ENCODE peak calls at places on chromosomes 16 and 17, in seven cellular contexts. L, F, M, A, T, P and X are unnamed samples. For H3K4me1, the result is how much of the 10 kb centered on the place peaks cover.

GRCh38 chr17:19322861-19323260 is 39.7 kb downstream of the B9D1 start:
- DNase-seq in L (no peak), F (no peak), M (no peak), A (peak), T (no peak), P (no peak), X (no peak)

GRCh38 chr17:28827672-28828071 is 14.9 kb downstream of the FAM222B start:
- DNase-seq in L (no peak), F (no peak), M (no peak), A (no peak), T (no peak), P (no peak), X (no peak)

GRCh38 chr17:71142333-71142732 is 973.0 kb downstream of the KCNJ2 start:
- DNase-seq in L (no peak), F (no peak), M (no peak), A (no peak), T (no peak), P (no peak), X (no peak)

GRCh38 chr17:13749566-13750235 is 148.0 kb upstream of the HS3ST3A1 start:
- DNase-seq in L (no peak), F (no peak), M (no peak), A (no peak), T (no peak), P (no peak), X (no peak)

GRCh38 chr17:39674702-39675389 is 6.6 kb downstream of the PNMT start:
- DNase-seq in L (no peak), F (peak), M (no peak), A (peak), T (no peak), P (no peak), X (no peak)

GRCh38 chr17:49966767-49967166 is 2.2 kb upstream of the DLX4 start:
- DNase-seq in L (no peak), F (no peak), M (no peak), A (no peak), T (no peak), P (no peak), X (no peak)

GRCh38 chr17:69607162-69607834 is 192.8 kb downstream of the MAP2K6 start:
- DNase-seq in L (peak), F (peak), M (peak), A (peak), T (peak), P (no peak), X (no peak)

GRCh38 chr17:63426041-63426916 is 19.8 kb downstream of the CYB561 start:
- DNase-seq in L (no peak), F (peak), M (no peak), A (peak), T (no peak), P (no peak), X (no peak)

GRCh38 chr17:72120878-72121163 is at the start of gene SOX9:
- DNase-seq in L (peak), F (peak), M (peak), A (no peak), T (peak), P (no peak), X (peak)

GRCh38 chr17:60445144-60445543 is 22.9 kb downstream of the CHCT1 start:
- DNase-seq in L (no peak), F (no peak), M (no peak), A (no peak), T (no peak), P (no peak), X (no peak)

GRCh38 chr16:89193576-89194293 is 6.6 kb downstream of the SLC22A31 start:
- DNase-seq in L (no peak), F (no peak), M (peak), A (peak), T (no peak), P (no peak), X (no peak)

GRCh38 chr16:31177136-31177535 is 2.8 kb upstream of the FUS start:
- DNase-seq in L (no peak), F (no peak), M (no peak), A (no peak), T (no peak), P (peak), X (no peak)

GRCh38 chr17:1012823-1013728 is 16.1 kb downstream of the TIMM22 start:
- DNase-seq in L (no peak), F (no peak), M (no peak), A (no peak), T (no peak), P (no peak), X (no peak)

GRCh38 chr17:80260791-80261158 is at the start of gene RNF213:
- DNase-seq in L (peak), F (peak), M (peak), A (peak), T (no peak), P (peak), X (no peak)

GRCh38 chr17:76893623-76894358 is 25.6 kb downstream of the MGAT5B start:
- DNase-seq in L (no peak), F (no peak), M (no peak), A (no peak), T (no peak), P (no peak), X (no peak)

DNA sequence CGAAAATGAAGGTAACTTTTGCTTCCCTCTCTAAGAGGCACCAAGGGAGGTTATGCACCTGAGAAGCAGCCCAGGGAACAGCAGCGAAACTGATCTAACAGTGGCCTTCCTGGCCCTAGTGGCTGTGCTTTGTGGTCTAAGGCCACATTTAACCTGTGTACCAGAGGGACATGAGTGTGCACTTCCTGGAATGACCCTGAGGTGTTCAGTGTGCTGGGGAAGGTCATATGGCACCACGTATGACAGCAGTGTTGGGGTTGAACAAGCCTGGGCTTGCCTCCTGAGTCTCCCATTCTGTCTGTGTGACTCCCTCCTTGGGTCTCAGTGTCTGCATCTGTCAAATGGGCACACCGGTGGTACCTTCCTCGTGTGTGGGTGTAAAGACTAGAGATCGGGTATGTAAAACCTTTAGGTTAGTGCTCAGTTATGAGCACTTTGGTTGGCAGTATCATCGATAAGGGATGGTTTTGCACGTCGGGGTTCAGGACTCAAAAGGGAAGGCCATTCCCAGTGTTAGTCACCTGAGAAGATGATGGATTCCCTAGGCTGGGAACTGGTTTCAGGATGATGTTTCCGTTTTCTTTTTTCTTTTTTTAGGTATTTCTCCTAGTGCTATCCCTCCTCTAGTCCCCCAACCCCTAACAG is 31.9 kb downstream of the PLCG2 start:
- DNase-seq in L (no peak), F (no peak), M (no peak), A (no peak), T (no peak), P (no peak), X (no peak)
- H3K4me1 ChIP-seq in L (under half), F (under half), M (under half), A (under half), T (under half), P (under half), X (under half)

DNA sequence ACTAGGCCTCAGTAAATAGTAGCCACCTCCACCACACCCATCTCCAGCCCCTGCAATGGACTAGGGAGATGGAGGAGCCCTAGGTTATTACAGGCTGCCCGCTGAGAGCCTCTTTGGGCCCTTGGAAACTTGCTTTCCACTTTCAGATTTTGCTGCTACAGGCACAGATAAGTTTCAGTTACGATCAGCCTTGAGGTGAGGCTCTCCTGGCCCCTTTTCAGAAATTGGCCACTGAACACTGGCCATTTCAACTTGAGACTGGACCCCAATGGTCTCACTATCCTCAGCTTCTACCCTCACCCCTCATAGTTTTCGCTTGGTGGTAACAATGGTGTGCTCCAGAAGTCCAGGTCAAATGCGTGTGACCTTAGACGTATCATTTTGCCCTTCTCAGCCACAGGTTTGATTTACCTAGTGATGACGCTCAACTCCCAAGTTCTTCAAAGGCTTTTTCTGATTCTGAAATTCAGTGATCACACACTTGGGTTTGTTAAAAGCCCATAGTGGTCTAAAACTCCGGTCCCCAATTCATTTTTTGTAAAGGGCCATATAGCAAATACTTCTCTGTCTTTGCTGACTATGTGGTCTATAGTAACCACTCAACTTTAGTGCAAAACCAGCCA is 1.0 kb downstream of the PMM2 start:
- DNase-seq in L (no peak), F (no peak), M (no peak), A (no peak), T (no peak), P (no peak), X (no peak)
- H3K27ac ChIP-seq in L (peak), F (peak), M (no peak), A (no peak), T (peak), P (peak), X (peak)

GRCh38 chr17:74971842-74972106 is 785 bp downstream of the HID1 start:
- DNase-seq in L (no peak), F (no peak), M (no peak), A (no peak), T (no peak), P (no peak), X (no peak)

GRCh38 chr17:74970395-74970794 is 2.2 kb downstream of the HID1 start:
- DNase-seq in L (no peak), F (no peak), M (no peak), A (no peak), T (no peak), P (no peak), X (no peak)

GRCh38 chr17:74972973-74973328 is 392 bp upstream of the HID1 start:
- DNase-seq in L (no peak), F (no peak), M (no peak), A (no peak), T (no peak), P (no peak), X (no peak)

GRCh38 chr17:74972107-74972972 is at the start of gene HID1:
- DNase-seq in L (peak), F (peak), M (peak), A (peak), T (no peak), P (peak), X (no peak)

GRCh38 chr17:74971069-74971841 is 1.3 kb downstream of the HID1 start:
- DNase-seq in L (no peak), F (no peak), M (no peak), A (no peak), T (no peak), P (no peak), X (no peak)
- H3K4me3 ChIP-seq in L (no peak), F (peak), M (peak), A (peak), T (peak), P (no peak), X (peak)

DNA sequence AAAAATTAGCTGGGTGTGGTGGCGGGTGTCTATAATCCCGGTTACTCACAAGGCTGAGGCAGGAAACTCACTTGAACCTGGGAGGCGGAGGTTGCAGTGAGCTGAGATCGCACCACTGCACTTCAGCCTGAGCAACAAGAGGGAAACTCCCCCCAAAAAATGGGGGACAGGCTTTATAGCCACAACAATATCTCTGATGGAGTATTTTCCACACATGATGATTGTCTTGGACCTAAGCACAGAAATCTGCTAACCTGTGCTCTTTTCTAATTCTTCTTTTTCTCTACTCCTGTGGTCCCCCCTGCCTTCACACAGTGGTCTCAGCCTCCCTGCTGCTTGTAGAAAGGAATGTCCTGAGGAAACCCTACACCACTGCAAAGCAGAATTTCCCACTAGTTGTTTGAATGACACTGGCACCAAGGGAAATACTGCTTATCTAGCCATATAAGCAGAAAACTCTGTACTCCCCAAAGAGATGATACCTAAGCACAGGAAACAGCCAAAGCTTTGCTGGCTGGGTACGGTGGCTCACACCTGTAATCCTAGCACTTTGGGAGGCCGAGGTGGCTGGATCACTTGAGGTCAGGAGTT is 117.6 kb downstream of the USP31 start:
- DNase-seq in L (no peak), F (no peak), M (peak), A (no peak), T (no peak), P (no peak), X (no peak)
- H3K4me1 ChIP-seq in L (under half), F (under half), M (under half), A (under half), T (under half), P (under half), X (under half)

DNA sequence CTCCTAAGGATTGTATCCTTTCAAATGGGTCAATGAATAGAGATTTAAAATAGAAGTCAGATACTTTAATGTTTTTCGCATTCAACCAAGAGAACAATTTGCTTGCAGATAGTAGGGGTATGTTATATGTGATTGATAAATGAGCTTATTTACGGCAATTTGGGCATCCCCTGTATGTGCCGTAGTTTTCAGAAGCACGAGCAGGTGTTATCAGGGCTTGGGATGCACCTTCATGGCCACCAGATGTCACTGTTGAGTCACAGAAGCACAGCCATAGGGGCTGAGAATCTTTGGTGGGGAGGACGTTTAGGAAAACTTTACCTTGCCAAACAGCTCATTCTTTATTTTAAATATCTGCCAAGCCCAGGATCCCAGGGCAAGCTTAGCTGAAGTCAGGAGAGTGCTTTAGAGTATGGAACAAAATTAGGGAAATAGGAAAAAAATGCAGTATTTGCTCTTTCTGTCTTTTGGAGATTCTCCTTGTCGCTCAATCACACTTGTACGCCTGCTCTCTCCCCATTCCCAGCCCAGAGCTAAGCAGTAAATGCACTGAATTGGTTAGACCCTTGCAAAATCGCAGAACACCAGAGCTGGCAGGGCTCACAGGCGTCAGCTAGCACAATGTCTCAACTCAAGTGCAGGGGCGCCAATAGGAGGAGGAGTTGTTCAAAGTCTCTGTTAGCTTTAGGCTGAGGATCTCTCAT is 93.6 kb upstream of the MPHOSPH6 start:
- DNase-seq in L (peak), F (peak), M (peak), A (no peak), T (no peak), P (peak), X (peak)
- H3K27ac ChIP-seq in L (no peak), F (no peak), M (no peak), A (no peak), T (no peak), P (no peak), X (no peak)

GRCh38 chr16:25834101-25834500 is 142.3 kb downstream of the HS3ST4 start:
- DNase-seq in L (no peak), F (no peak), M (no peak), A (no peak), T (no peak), P (no peak), X (no peak)

GRCh38 chr16:25841776-25842175 is 150.0 kb downstream of the HS3ST4 start:
- DNase-seq in L (no peak), F (no peak), M (no peak), A (no peak), T (no peak), P (no peak), X (no peak)

DNA sequence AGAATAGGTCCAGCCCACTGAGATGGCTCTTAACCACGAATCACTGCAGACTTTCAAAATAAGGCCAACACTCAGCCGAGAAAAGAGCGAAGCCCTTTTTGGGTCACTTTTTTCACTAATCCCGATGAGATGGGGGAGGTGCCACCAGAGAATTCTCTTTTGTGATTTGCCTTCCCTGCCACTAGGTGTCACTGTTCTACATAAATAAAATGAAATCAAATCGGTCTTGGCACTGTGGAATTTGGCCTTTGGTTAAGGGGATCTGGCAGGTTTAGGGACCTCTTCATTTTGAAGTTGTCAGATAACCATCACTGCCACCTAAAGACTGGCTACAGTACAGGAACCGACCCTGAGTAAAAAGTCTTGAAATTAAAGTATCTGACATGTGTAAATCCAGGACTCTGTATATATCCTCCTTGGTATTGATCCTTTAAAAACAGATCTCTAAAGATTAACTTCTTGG is 147.0 kb downstream of the HS3ST4 start:
- DNase-seq in L (no peak), F (peak), M (peak), A (no peak), T (no peak), P (no peak), X (peak)
- H3K4me3 ChIP-seq in L (no peak), F (no peak), M (peak), A (no peak), T (no peak), P (no peak), X (peak)